ENCODE peak calls at places on chromosomes 6 and 20, in five cellular contexts. L is heart left ventricle, V is psoas muscle, H is left ventricle myocardium inferior, J is uterus. B is an unnamed sample. For H3K4me1, the result is how much of the 10 kb centered on the place peaks cover.

GRCh38 chr6:110387986-110388385 is 27.4 kb downstream of the DDO start:
- DNase-seq in L (no peak), V (no peak), H (no peak), J (no peak), B (no peak)

GRCh38 chr6:77136086-77136485 is 327.2 kb downstream of the HTR1B start:
- DNase-seq in L (no peak), V (no peak), H (no peak), J (no peak), B (no peak)

GRCh38 chr20:18543932-18544331 is 23.3 kb upstream of the SMIM26 start:
- DNase-seq in L (peak), V (no peak), H (peak), J (no peak), B (peak)

GRCh38 chr6:137487181-137487910 is 6.8 kb downstream of the OLIG3 start:
- DNase-seq in L (no peak), V (no peak), H (no peak), J (no peak), B (no peak)

GRCh38 chr20:34562643-34563042 is 4.1 kb downstream of the MAP1LC3A start:
- DNase-seq in L (no peak), V (no peak), H (no peak), J (no peak), B (peak)

GRCh38 chr6:56607111-56607752 is 35.5 kb downstream of the DST start:
- DNase-seq in L (no peak), V (no peak), H (no peak), J (no peak), B (no peak)

GRCh38 chr20:15370370-15370769 is 1033.0 kb upstream of the FLRT3 start:
- DNase-seq in L (no peak), V (no peak), H (no peak), J (no peak), B (no peak)

GRCh38 chr20:47726632-47727031 is 58.6 kb downstream of the SULF2 start:
- DNase-seq in L (no peak), V (no peak), H (no peak), J (no peak), B (no peak)

GRCh38 chr6:166625356-166625755 is 1.7 kb downstream of the RPS6KA2 start:
- DNase-seq in L (no peak), V (no peak), H (no peak), J (no peak), B (peak)

GRCh38 chr20:63206878-63207277 is 9.1 kb downstream of the YTHDF1 start:
- DNase-seq in L (no peak), V (no peak), H (no peak), J (no peak), B (no peak)

GRCh38 chr6:13725570-13725969 is 13.9 kb upstream of the RANBP9 start:
- DNase-seq in L (no peak), V (no peak), H (no peak), J (no peak), B (no peak)

GRCh38 chr20:24735263-24735662 is 213.8 kb upstream of the CST7 start:
- DNase-seq in L (no peak), V (no peak), H (no peak), J (no peak), B (no peak)

GRCh38 chr6:146265051-146265450 is 236.2 kb downstream of the GRM1 start:
- DNase-seq in L (no peak), V (no peak), H (no peak), J (no peak), B (no peak)

GRCh38 chr6:1764584-1764983 is 154.9 kb downstream of the FOXC1 start:
- DNase-seq in L (no peak), V (no peak), H (no peak), J (no peak), B (no peak)

GRCh38 chr20:63502671-63503172 is 3.8 kb upstream of the EEF1A2 start:
- DNase-seq in L (no peak), V (no peak), H (no peak), J (no peak), B (no peak)

GRCh38 chr6:99344289-99344688 is 5.2 kb downstream of the FAXC start:
- DNase-seq in L (no peak), V (no peak), H (no peak), J (no peak), B (peak)

GRCh38 chr6:100658486-100658885 is 193.8 kb upstream of the SIM1 start:
- DNase-seq in L (no peak), V (no peak), H (no peak), J (no peak), B (no peak)

GRCh38 chr20:49821381-49821780 is 8.8 kb downstream of the SLC9A8 start:
- DNase-seq in L (no peak), V (no peak), H (no peak), J (no peak), B (no peak)

GRCh38 chr20:49823152-49823847 is 10.7 kb downstream of the SLC9A8 start:
- DNase-seq in L (no peak), V (no peak), H (no peak), J (no peak), B (no peak)

GRCh38 chr20:49819702-49820101 is 7.1 kb downstream of the SLC9A8 start:
- DNase-seq in L (no peak), V (no peak), H (no peak), J (no peak), B (no peak)

GRCh38 chr20:49824206-49824605 is 11.6 kb downstream of the SLC9A8 start:
- DNase-seq in L (no peak), V (no peak), H (no peak), J (no peak), B (no peak)

DNA sequence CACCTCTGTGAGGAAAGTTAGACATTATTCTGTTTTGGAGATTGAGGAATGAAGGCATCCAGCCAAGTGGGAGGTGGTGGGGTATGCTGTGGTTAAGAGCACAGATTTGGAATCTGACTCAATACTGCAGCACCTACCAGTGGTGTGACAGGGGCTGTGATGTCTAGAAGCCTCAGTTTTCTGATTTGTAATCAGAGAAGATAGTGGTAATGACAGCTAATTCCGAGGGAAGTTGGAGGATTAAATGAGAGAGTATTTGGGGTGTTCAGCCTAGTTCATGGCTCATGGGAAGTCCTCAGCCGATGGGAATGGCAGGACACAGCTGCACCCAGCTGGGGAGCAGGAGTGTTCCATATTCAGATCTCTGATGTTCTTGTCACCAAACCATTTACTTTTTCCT is 9.2 kb downstream of the SLC9A8 start:
- DNase-seq in L (no peak), V (no peak), H (no peak), J (no peak), B (peak)
- TF ChIP-seq CTCF in L (peak), V (peak), H (peak), J (no peak), B (peak)

GRCh38 chr20:49987868-49988690 is 5.3 kb downstream of the SNAI1 start:
- DNase-seq in L (no peak), V (no peak), H (no peak), J (no peak), B (no peak)
- H3K4me1 ChIP-seq in L (half or more), V (under half), H (half or more), J (under half), B (half or more)

DNA sequence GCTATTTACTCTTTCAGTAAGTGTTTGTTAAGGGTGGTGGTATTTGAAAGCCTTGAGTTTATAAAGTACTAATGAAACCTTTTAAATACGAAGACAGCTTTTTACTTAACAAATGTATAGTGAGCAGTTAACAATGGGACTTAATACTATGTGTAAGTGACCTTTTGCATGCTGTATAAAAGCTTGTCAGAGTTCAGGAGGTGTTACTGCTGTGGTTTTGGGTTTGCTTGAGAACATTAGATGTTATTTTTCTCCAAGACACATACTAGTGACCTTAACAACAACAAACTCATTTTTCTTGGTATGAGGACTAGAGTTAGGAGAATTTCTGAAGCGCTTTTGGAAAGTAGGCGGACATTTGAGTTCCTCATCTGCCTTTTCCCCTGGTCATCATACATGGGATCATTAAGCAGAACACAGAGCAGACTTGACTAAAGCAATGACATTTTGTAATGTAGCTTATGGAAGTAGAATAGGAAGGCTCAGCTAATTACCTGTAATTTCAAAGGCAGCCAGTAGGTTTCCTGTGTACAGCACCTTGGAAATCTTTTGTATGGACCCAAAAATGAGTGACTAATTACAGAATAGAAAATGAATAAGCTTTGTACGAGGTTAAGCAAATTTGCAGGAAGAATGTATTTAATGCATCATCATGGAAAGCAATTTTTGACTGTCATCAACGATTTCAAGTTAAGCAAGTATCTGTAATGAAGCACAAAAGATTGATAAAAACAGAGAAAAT is 14.1 kb downstream of the CDYL start:
- DNase-seq in L (no peak), V (no peak), H (no peak), J (no peak), B (no peak)
- TF ChIP-seq CTCF in L (no peak), V (peak), H (no peak), J (no peak), B (no peak)

GRCh38 chr6:39080246-39080875 is 31.8 kb downstream of the GLP1R start:
- DNase-seq in L (no peak), V (no peak), H (no peak), J (no peak), B (no peak)

GRCh38 chr6:39079726-39080125 is 31.1 kb downstream of the GLP1R start:
- DNase-seq in L (no peak), V (no peak), H (no peak), J (no peak), B (no peak)

GRCh38 chr6:39077882-39078594 is 29.5 kb downstream of the GLP1R start:
- DNase-seq in L (no peak), V (no peak), H (no peak), J (no peak), B (no peak)

GRCh38 chr6:39078695-39079094 is 30.1 kb downstream of the GLP1R start:
- DNase-seq in L (no peak), V (no peak), H (no peak), J (no peak), B (no peak)

GRCh38 chr6:39079197-39079596 is 30.6 kb downstream of the GLP1R start:
- DNase-seq in L (no peak), V (no peak), H (no peak), J (no peak), B (no peak)
- H3K4me1 ChIP-seq in L (under half), V (under half), H (under half), J (under half), B (under half)

GRCh38 chr6:94902974-94903628 is 674.2 kb upstream of the MANEA start:
- DNase-seq in L (no peak), V (no peak), H (no peak), J (no peak), B (no peak)
- TF ChIP-seq CTCF in L (no peak), V (no peak), H (no peak), J (no peak), B (no peak)

GRCh38 chr20:35731469-35731788 is 10.6 kb downstream of the RBM39 start:
- DNase-seq in L (no peak), V (no peak), H (no peak), J (no peak), B (no peak)
- H3K4me1 ChIP-seq in L (half or more), V (half or more), H (half or more), J (under half), B (under half)

DNA sequence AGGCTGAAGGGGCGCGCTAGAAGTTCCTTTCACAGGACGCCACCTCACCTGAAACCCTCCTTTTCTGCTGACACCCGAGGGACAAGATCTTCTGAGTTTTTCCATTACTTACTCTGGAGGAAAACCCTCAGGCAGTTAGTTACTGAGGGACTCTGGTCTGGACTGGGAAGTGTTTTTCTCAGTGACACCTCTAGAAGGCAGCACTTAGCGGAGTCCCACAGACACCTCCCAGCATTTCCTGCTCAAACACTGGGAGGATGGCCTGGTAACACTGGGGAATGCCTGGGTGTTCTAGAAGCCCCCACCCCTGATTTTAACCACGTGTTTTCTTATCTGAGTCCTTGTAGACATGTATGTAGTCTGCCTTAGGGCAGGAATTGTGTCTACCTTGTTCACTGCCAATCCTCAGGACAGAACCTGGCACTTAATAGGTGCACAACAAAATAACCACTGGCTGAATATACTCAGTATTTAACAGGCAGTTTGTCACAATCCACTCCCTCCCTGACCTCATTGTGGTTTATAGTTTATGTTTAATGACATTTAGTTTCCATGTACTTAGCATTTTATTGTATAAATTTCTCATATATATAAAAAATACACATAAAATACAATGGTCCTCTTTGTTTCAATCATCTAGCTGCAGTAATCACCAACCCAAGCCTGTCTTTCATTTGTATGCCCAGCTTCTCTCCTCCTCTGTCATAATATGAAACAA is 4.8 kb downstream of the GSTA3 start:
- DNase-seq in L (no peak), V (no peak), H (no peak), J (no peak), B (no peak)
- TF ChIP-seq CTCF in L (no peak), V (no peak), H (no peak), J (no peak), B (peak)

B was measured in thyroid gland.